ENCODE peak calls at places on chromosome 9, in ten cellular contexts. One of them, this sample, is unnamed. For H3K4me1, the result is how much of the 10 kb centered on the place peaks cover.

GRCh38 chr9:89477811-89478583 is 19.9 kb downstream of the SEMA4D start:
- DNase-seq in HCT116: no peak
- DNase-seq in tibial nerve: peak
- DNase-seq in heart left ventricle: no peak
- DNase-seq in esophagus squamous epithelium: no peak
- DNase-seq in body of pancreas: peak
- DNase-seq in ovary: peak
- DNase-seq in esophagus muscularis mucosa: no peak
- DNase-seq in IMR-90: peak
- DNase-seq in gastrocnemius medialis: no peak
- DNase-seq in this sample: peak

GRCh38 chr9:136803551-136804508 is 3.9 kb upstream of the RABL6 start:
- DNase-seq in heart left ventricle: no peak
- DNase-seq in body of pancreas: no peak
- DNase-seq in gastrocnemius medialis: no peak
- DNase-seq in HCT116: no peak
- DNase-seq in esophagus squamous epithelium: no peak
- DNase-seq in tibial nerve: no peak
- DNase-seq in IMR-90: no peak
- DNase-seq in esophagus muscularis mucosa: no peak
- DNase-seq in ovary: no peak
- DNase-seq in this sample: no peak

GRCh38 chr9:104386425-104387069 is 117.5 kb upstream of the OR13F1 start:
- DNase-seq in heart left ventricle: no peak
- DNase-seq in esophagus muscularis mucosa: no peak
- DNase-seq in HCT116: peak
- DNase-seq in ovary: no peak
- DNase-seq in esophagus squamous epithelium: no peak
- DNase-seq in body of pancreas: no peak
- DNase-seq in IMR-90: peak
- DNase-seq in tibial nerve: no peak
- DNase-seq in gastrocnemius medialis: no peak
- DNase-seq in this sample: no peak

GRCh38 chr9:135890190-135890861 is 17.0 kb downstream of the CAMSAP1 start:
- DNase-seq in IMR-90: no peak
- DNase-seq in esophagus squamous epithelium: no peak
- DNase-seq in HCT116: no peak
- DNase-seq in esophagus muscularis mucosa: no peak
- DNase-seq in body of pancreas: no peak
- DNase-seq in ovary: no peak
- DNase-seq in heart left ventricle: no peak
- DNase-seq in tibial nerve: no peak
- DNase-seq in gastrocnemius medialis: no peak
- DNase-seq in this sample: no peak

GRCh38 chr9:89993678-89994630 is 389.1 kb downstream of the GADD45G start:
- DNase-seq in ovary: no peak
- DNase-seq in gastrocnemius medialis: peak
- DNase-seq in body of pancreas: peak
- DNase-seq in HCT116: no peak
- DNase-seq in esophagus muscularis mucosa: no peak
- DNase-seq in esophagus squamous epithelium: no peak
- DNase-seq in tibial nerve: peak
- DNase-seq in heart left ventricle: peak
- DNase-seq in IMR-90: no peak
- DNase-seq in this sample: peak

GRCh38 chr9:87862536-87863268 is 20.0 kb upstream of the SPATA31E1 start:
- DNase-seq in heart left ventricle: no peak
- DNase-seq in ovary: no peak
- DNase-seq in gastrocnemius medialis: no peak
- DNase-seq in IMR-90: peak
- DNase-seq in tibial nerve: no peak
- DNase-seq in esophagus muscularis mucosa: no peak
- DNase-seq in esophagus squamous epithelium: no peak
- DNase-seq in HCT116: peak
- DNase-seq in body of pancreas: no peak
- DNase-seq in this sample: no peak

GRCh38 chr9:122546196-122546595 is 6.7 kb upstream of the OR1N2 start:
- DNase-seq in ovary: no peak
- DNase-seq in IMR-90: no peak
- DNase-seq in tibial nerve: no peak
- DNase-seq in HCT116: no peak
- DNase-seq in esophagus squamous epithelium: no peak
- DNase-seq in body of pancreas: no peak
- DNase-seq in esophagus muscularis mucosa: no peak
- DNase-seq in heart left ventricle: no peak
- DNase-seq in gastrocnemius medialis: no peak
- DNase-seq in this sample: no peak

GRCh38 chr9:87063883-87064282 is 116.6 kb upstream of the GAS1 start:
- DNase-seq in esophagus squamous epithelium: no peak
- DNase-seq in gastrocnemius medialis: no peak
- DNase-seq in esophagus muscularis mucosa: no peak
- DNase-seq in tibial nerve: peak
- DNase-seq in ovary: peak
- DNase-seq in IMR-90: peak
- DNase-seq in heart left ventricle: no peak
- DNase-seq in body of pancreas: no peak
- DNase-seq in HCT116: no peak
- DNase-seq in this sample: no peak

GRCh38 chr9:128146591-128147120 is 2.6 kb upstream of the LCN2 start:
- DNase-seq in esophagus muscularis mucosa: no peak
- DNase-seq in tibial nerve: no peak
- DNase-seq in HCT116: no peak
- DNase-seq in IMR-90: no peak
- DNase-seq in body of pancreas: no peak
- DNase-seq in esophagus squamous epithelium: no peak
- DNase-seq in ovary: peak
- DNase-seq in heart left ventricle: no peak
- DNase-seq in gastrocnemius medialis: no peak
- DNase-seq in this sample: peak

GRCh38 chr9:19994296-19994695 is 205.5 kb upstream of the SLC24A2 start:
- DNase-seq in esophagus muscularis mucosa: no peak
- DNase-seq in ovary: no peak
- DNase-seq in body of pancreas: no peak
- DNase-seq in HCT116: no peak
- DNase-seq in heart left ventricle: no peak
- DNase-seq in esophagus squamous epithelium: no peak
- DNase-seq in tibial nerve: no peak
- DNase-seq in IMR-90: no peak
- DNase-seq in gastrocnemius medialis: no peak
- DNase-seq in this sample: no peak

GRCh38 chr9:126893079-126893478 is 21.5 kb upstream of the RALGPS1 start:
- DNase-seq in ovary: no peak
- DNase-seq in esophagus muscularis mucosa: no peak
- DNase-seq in IMR-90: no peak
- DNase-seq in body of pancreas: no peak
- DNase-seq in HCT116: peak
- DNase-seq in esophagus squamous epithelium: no peak
- DNase-seq in heart left ventricle: no peak
- DNase-seq in tibial nerve: no peak
- DNase-seq in gastrocnemius medialis: no peak
- DNase-seq in this sample: no peak
- TF ChIP-seq POLR2A in ovary: no peak
- TF ChIP-seq POLR2A in esophagus muscularis mucosa: no peak
- TF ChIP-seq POLR2A in IMR-90: no peak
- TF ChIP-seq POLR2A in body of pancreas: no peak
- TF ChIP-seq POLR2A in HCT116: no peak
- TF ChIP-seq POLR2A in esophagus squamous epithelium: no peak
- TF ChIP-seq POLR2A in heart left ventricle: no peak
- TF ChIP-seq POLR2A in tibial nerve: no peak
- TF ChIP-seq POLR2A in gastrocnemius medialis: no peak
- TF ChIP-seq POLR2A in this sample: no peak

GRCh38 chr9:35904338-35904737 is 1.7 kb upstream of the HRCT1 start:
- DNase-seq in tibial nerve: no peak
- DNase-seq in esophagus muscularis mucosa: no peak
- DNase-seq in heart left ventricle: no peak
- DNase-seq in gastrocnemius medialis: no peak
- DNase-seq in ovary: no peak
- DNase-seq in esophagus squamous epithelium: no peak
- DNase-seq in body of pancreas: no peak
- DNase-seq in HCT116: no peak
- DNase-seq in IMR-90: no peak
- DNase-seq in this sample: no peak

GRCh38 chr9:35903049-35903448 is 3.0 kb upstream of the HRCT1 start:
- DNase-seq in HCT116: peak
- DNase-seq in ovary: no peak
- DNase-seq in tibial nerve: peak
- DNase-seq in IMR-90: peak
- DNase-seq in esophagus squamous epithelium: no peak
- DNase-seq in heart left ventricle: no peak
- DNase-seq in gastrocnemius medialis: no peak
- DNase-seq in body of pancreas: peak
- DNase-seq in esophagus muscularis mucosa: no peak
- DNase-seq in this sample: no peak

GRCh38 chr9:35905912-35906679 is at the start of gene HRCT1:
- DNase-seq in gastrocnemius medialis: peak
- DNase-seq in esophagus squamous epithelium: no peak
- DNase-seq in HCT116: peak
- DNase-seq in body of pancreas: peak
- DNase-seq in heart left ventricle: peak
- DNase-seq in IMR-90: peak
- DNase-seq in tibial nerve: peak
- DNase-seq in esophagus muscularis mucosa: no peak
- DNase-seq in ovary: peak
- DNase-seq in this sample: peak

GRCh38 chr9:35906923-35907699 is 1.1 kb downstream of the HRCT1 start:
- DNase-seq in IMR-90: peak
- DNase-seq in esophagus squamous epithelium: no peak
- DNase-seq in tibial nerve: peak
- DNase-seq in HCT116: no peak
- DNase-seq in esophagus muscularis mucosa: no peak
- DNase-seq in ovary: peak
- DNase-seq in heart left ventricle: peak
- DNase-seq in body of pancreas: peak
- DNase-seq in gastrocnemius medialis: peak
- DNase-seq in this sample: peak

DNA sequence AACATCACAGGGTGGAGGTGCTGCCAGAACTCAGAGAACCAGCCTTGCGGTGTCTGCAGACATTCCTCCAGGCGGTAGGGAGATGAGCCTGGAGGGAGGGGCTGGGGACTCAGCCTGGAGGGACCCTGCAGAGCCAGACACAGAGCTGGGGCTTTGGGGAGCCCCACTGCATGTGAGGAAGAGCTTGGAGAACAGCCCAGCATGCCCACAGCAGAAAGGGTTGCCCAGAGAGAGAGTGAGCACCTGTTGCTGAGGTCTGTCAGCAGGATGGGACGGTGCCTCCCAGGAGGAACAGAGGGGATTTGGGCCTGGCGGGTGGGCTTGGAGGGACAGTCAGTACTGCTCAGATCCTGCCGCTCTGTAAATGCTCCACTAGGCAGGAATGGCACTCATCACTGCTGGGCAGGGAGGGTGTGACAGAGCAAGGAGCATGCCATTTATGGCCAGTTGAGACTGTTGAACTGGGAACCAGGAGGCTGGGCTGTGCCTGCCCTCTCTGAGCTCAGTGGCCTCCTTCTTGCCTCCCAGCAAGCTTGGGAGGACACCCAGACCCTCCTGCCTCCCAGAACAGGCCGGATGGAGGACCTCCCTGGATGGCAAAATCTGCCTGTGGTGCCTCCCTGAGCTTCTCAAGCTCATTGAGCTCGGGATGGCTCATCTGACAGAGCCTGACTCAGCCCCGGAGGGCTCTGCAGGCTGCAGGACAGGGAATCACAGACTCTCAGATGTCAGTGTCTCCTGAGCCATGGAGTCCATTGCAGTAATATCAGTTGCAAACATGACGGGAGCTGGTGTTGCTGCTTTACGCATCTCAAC is 828 bp upstream of the HRCT1 start:
- DNase-seq in ovary: no peak
- DNase-seq in gastrocnemius medialis: no peak
- DNase-seq in esophagus muscularis mucosa: no peak
- DNase-seq in HCT116: no peak
- DNase-seq in esophagus squamous epithelium: no peak
- DNase-seq in heart left ventricle: peak
- DNase-seq in body of pancreas: no peak
- DNase-seq in IMR-90: peak
- DNase-seq in tibial nerve: no peak
- DNase-seq in this sample: no peak
- H3K4me1 ChIP-seq in ovary: under half
- H3K4me1 ChIP-seq in gastrocnemius medialis: half or more
- H3K4me1 ChIP-seq in esophagus muscularis mucosa: half or more
- H3K4me1 ChIP-seq in HCT116: under half
- H3K4me1 ChIP-seq in esophagus squamous epithelium: half or more
- H3K4me1 ChIP-seq in heart left ventricle: half or more
- H3K4me1 ChIP-seq in body of pancreas: half or more
- H3K4me1 ChIP-seq in IMR-90: under half
- H3K4me1 ChIP-seq in tibial nerve: half or more
- H3K4me1 ChIP-seq in this sample: under half

DNA sequence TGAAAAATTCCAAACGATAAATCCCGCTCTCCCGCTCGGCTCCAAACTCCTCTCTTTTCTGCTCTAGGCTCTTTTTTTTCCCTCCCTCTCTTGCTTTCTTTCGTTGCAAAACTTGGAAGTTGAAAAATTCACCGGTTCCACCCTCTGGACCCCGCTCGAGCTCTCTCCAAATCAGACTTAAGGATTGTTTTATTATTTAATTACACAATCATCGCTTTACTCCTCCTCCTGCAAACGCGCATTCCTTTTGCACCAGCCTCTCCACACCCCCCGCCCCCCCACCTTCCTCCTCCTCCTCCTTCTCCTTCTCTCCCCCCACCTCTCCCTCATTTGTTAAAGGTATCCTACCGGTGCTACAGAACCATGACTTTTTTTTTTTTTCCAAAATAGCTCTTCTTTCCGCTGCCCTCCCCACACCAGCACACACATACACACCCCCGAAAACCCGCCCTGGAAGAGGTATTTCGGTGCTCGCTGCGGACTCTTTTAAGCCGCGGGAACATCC is 535 bp upstream of the NFIB start:
- DNase-seq in gastrocnemius medialis: peak
- DNase-seq in tibial nerve: peak
- DNase-seq in esophagus squamous epithelium: no peak
- DNase-seq in IMR-90: peak
- DNase-seq in heart left ventricle: peak
- DNase-seq in body of pancreas: peak
- DNase-seq in ovary: peak
- DNase-seq in HCT116: peak
- DNase-seq in esophagus muscularis mucosa: peak
- DNase-seq in this sample: peak
- TF ChIP-seq POLR2A in gastrocnemius medialis: peak
- TF ChIP-seq POLR2A in tibial nerve: no peak
- TF ChIP-seq POLR2A in esophagus squamous epithelium: peak
- TF ChIP-seq POLR2A in IMR-90: no peak
- TF ChIP-seq POLR2A in heart left ventricle: no peak
- TF ChIP-seq POLR2A in body of pancreas: peak
- TF ChIP-seq POLR2A in ovary: peak
- TF ChIP-seq POLR2A in HCT116: no peak
- TF ChIP-seq POLR2A in esophagus muscularis mucosa: no peak
- TF ChIP-seq POLR2A in this sample: peak

GRCh38 chr9:38060688-38061087 is 8.3 kb downstream of the SHB start:
- DNase-seq in ovary: no peak
- DNase-seq in tibial nerve: no peak
- DNase-seq in body of pancreas: no peak
- DNase-seq in heart left ventricle: no peak
- DNase-seq in IMR-90: no peak
- DNase-seq in HCT116: no peak
- DNase-seq in esophagus squamous epithelium: no peak
- DNase-seq in esophagus muscularis mucosa: no peak
- DNase-seq in gastrocnemius medialis: no peak
- DNase-seq in this sample: no peak
- H3K4me1 ChIP-seq in ovary: under half
- H3K4me1 ChIP-seq in tibial nerve: under half
- H3K4me1 ChIP-seq in body of pancreas: half or more
- H3K4me1 ChIP-seq in heart left ventricle: half or more
- H3K4me1 ChIP-seq in IMR-90: under half
- H3K4me1 ChIP-seq in HCT116: under half
- H3K4me1 ChIP-seq in esophagus squamous epithelium: half or more
- H3K4me1 ChIP-seq in esophagus muscularis mucosa: half or more
- H3K4me1 ChIP-seq in gastrocnemius medialis: half or more
- H3K4me1 ChIP-seq in this sample: under half